ENCODE peak calls at places on chromosomes 16 and 17, in ten cellular contexts. A is adrenal gland, F is cardiac muscle cell, T is hepatocyte, N is tibial artery, B is body of pancreas, I is mesendoderm, J is pancreas, S is BJ, R is aorta. M is an unnamed sample. For H3K36me3, the result is how much of the 10 kb centered on the place peaks cover.

GRCh38 chr16:11205754-11206459 is 50.1 kb downstream of the SOCS1 start:
- DNase-seq in F (no peak), A (peak), T (no peak), B (no peak), I (peak), J (no peak), N (no peak), R (no peak), S (no peak), M (peak)

GRCh38 chr17:49086649-49087048 is 45.9 kb upstream of the B4GALNT2 start:
- DNase-seq in R (no peak), J (no peak), T (no peak), B (no peak), A (no peak), S (no peak), N (no peak), I (peak), F (no peak), M (no peak)

GRCh38 chr17:36937001-36937960 is at the start of gene LHX1:
- DNase-seq in I (no peak), F (peak), B (no peak), J (no peak), T (no peak), S (no peak), R (no peak), A (no peak), N (no peak), M (no peak)

GRCh38 chr16:592518-593306 is 2.8 kb downstream of the RAB40C start:
- DNase-seq in B (peak), J (peak), S (no peak), T (no peak), N (no peak), R (peak), F (no peak), A (peak), I (no peak), M (peak)

GRCh38 chr16:66258916-66259845 is 107.3 kb upstream of the CDH5 start:
- DNase-seq in R (no peak), N (no peak), T (no peak), F (no peak), S (no peak), A (peak), I (no peak), B (no peak), J (no peak), M (no peak)

GRCh38 chr17:72479113-72479512 is 358.3 kb downstream of the SOX9 start:
- DNase-seq in F (no peak), S (no peak), R (no peak), A (no peak), N (no peak), B (peak), J (no peak), T (peak), I (no peak), M (peak)

GRCh38 chr17:35082073-35082657 is 18.7 kb upstream of the RFFL start:
- DNase-seq in A (peak), S (peak), B (no peak), J (no peak), N (no peak), I (no peak), R (no peak), F (no peak), T (no peak), M (no peak)

GRCh38 chr17:79844869-79845600 is 5.8 kb upstream of the CBX4 start:
- DNase-seq in J (peak), T (peak), N (no peak), R (peak), S (no peak), F (peak), A (peak), B (peak), I (no peak), M (peak)

GRCh38 chr17:41710472-41711090 is 1.6 kb upstream of the GAST start:
- DNase-seq in B (no peak), T (no peak), I (no peak), A (no peak), J (no peak), R (no peak), F (no peak), N (no peak), S (no peak), M (no peak)

GRCh38 chr17:3920940-3921852 is 4.9 kb upstream of the P2RX1 start:
- DNase-seq in A (no peak), I (no peak), J (no peak), R (peak), F (no peak), B (no peak), N (peak), T (no peak), S (no peak), M (no peak)

GRCh38 chr16:84292032-84292431 is 2.6 kb upstream of the WFDC1 start:
- DNase-seq in J (no peak), B (no peak), T (no peak), I (no peak), F (no peak), N (no peak), A (no peak), S (no peak), R (no peak), M (no peak)

GRCh38 chr17:17205368-17206148 is 575 bp downstream of the PLD6 start:
- DNase-seq in B (peak), S (no peak), N (peak), T (no peak), R (peak), J (peak), I (no peak), F (no peak), A (peak), M (peak)

GRCh38 chr17:45784583-45785372 is 658 bp downstream of the CRHR1 start:
- DNase-seq in T (peak), R (no peak), A (no peak), S (no peak), I (peak), N (no peak), J (peak), F (peak), B (peak), M (peak)

GRCh38 chr17:52170963-52171572 is 12.6 kb upstream of the CA10 start:
- DNase-seq in B (peak), N (no peak), I (peak), R (no peak), A (peak), J (no peak), T (peak), S (no peak), F (peak), M (no peak)

GRCh38 chr16:83187404-83187803 is 560.6 kb downstream of the CDH13 start:
- DNase-seq in F (no peak), T (peak), R (no peak), B (no peak), J (no peak), S (peak), A (no peak), I (no peak), N (no peak), M (no peak)

GRCh38 chr16:28107232-28107631 is 43.7 kb upstream of the GSG1L start:
- DNase-seq in F (no peak), A (no peak), N (no peak), R (no peak), I (no peak), S (no peak), J (no peak), T (no peak), B (no peak), M (no peak)

GRCh38 chr17:2724783-2725164 is 13.2 kb upstream of the CLUH start:
- DNase-seq in R (no peak), F (peak), A (no peak), S (no peak), T (peak), B (no peak), I (peak), N (no peak), J (no peak), M (peak)

GRCh38 chr17:57406131-57406980 is 150.0 kb downstream of the MSI2 start:
- DNase-seq in J (no peak), N (no peak), A (no peak), T (no peak), B (no peak), I (no peak), F (peak), S (peak), R (no peak), M (no peak)

GRCh38 chr16:16075463-16076399 is 126.3 kb downstream of the ABCC1 start:
- DNase-seq in F (no peak), R (peak), B (no peak), N (peak), T (no peak), I (no peak), J (peak), S (peak), A (peak), M (no peak)

GRCh38 chr17:2690165-2691068 is 21.1 kb downstream of the CLUH start:
- DNase-seq in J (no peak), I (no peak), T (peak), B (no peak), S (no peak), N (no peak), F (no peak), R (peak), A (peak), M (no peak)

GRCh38 chr17:81537856-81538555 is 9.8 kb downstream of the FSCN2 start:
- DNase-seq in T (no peak), N (no peak), I (no peak), J (peak), R (no peak), A (no peak), B (peak), S (no peak), F (peak), M (no peak)

GRCh38 chr16:67563708-67564468 is 1.6 kb downstream of the CTCF start:
- DNase-seq in A (peak), B (peak), F (peak), N (peak), T (peak), I (peak), R (no peak), J (peak), S (no peak), M (peak)

GRCh38 chr17:41417576-41418015 is 6.8 kb downstream of the KRT37 start:
- DNase-seq in B (no peak), A (no peak), R (no peak), N (no peak), F (peak), T (peak), J (no peak), I (peak), S (no peak), M (peak)

GRCh38 chr16:57409870-57410585 is 5.5 kb downstream of the CCL17 start:
- DNase-seq in T (no peak), B (no peak), F (no peak), R (no peak), I (peak), N (peak), S (no peak), A (no peak), J (no peak), M (no peak)

GRCh38 chr17:42997390-42997983 is 732 bp upstream of the RPL27 start:
- DNase-seq in S (no peak), A (no peak), J (no peak), I (no peak), T (no peak), F (no peak), R (peak), N (no peak), B (no peak), M (no peak)

GRCh38 chr17:21376835-21377690 is 906 bp downstream of the KCNJ12 start:
- DNase-seq in S (no peak), N (no peak), T (peak), I (peak), F (peak), A (no peak), J (no peak), R (no peak), B (no peak), M (no peak)

GRCh38 chr16:69057400-69058378 is 47.8 kb upstream of the HAS3 start:
- DNase-seq in N (no peak), B (peak), F (no peak), S (peak), A (peak), T (no peak), J (peak), I (no peak), R (no peak), M (no peak)

GRCh38 chr17:79427621-79428539 is 183.0 kb downstream of the RBFOX3 start:
- DNase-seq in J (no peak), N (no peak), I (no peak), T (no peak), A (no peak), B (no peak), S (no peak), F (no peak), R (no peak), M (no peak)

GRCh38 chr16:53872248-53873221 is 168.6 kb downstream of the FTO start:
- DNase-seq in F (no peak), J (no peak), A (no peak), R (no peak), B (no peak), T (no peak), S (peak), I (no peak), N (no peak), M (no peak)

GRCh38 chr17:48505788-48506187 is 25.0 kb downstream of the HOXB1 start:
- DNase-seq in F (peak), I (peak), B (no peak), A (peak), N (no peak), S (peak), T (peak), R (peak), J (no peak), M (no peak)

GRCh38 chr16:19625039-19625438 is 69.5 kb downstream of the VPS35L start:
- DNase-seq in R (no peak), A (no peak), S (no peak), J (no peak), T (no peak), F (no peak), B (no peak), N (no peak), I (no peak), M (no peak)

GRCh38 chr17:413706-414440 is 61.3 kb upstream of the RPH3AL start:
- DNase-seq in T (no peak), B (no peak), J (no peak), R (no peak), A (no peak), N (no peak), F (no peak), I (no peak), S (no peak), M (no peak)

GRCh38 chr16:89864421-89864820 is 9.0 kb upstream of the TCF25 start:
- DNase-seq in R (no peak), I (no peak), J (no peak), A (no peak), F (no peak), B (no peak), S (no peak), T (no peak), N (no peak), M (no peak)

GRCh38 chr17:76382305-76382802 is 2.1 kb upstream of the SPHK1 start:
- DNase-seq in I (peak), F (peak), S (no peak), R (peak), J (peak), T (peak), N (no peak), B (peak), A (no peak), M (no peak)

GRCh38 chr17:34306466-34306865 is 12.8 kb upstream of the CCL8 start:
- DNase-seq in R (no peak), I (peak), J (peak), B (no peak), S (no peak), T (peak), F (peak), N (no peak), A (peak), M (no peak)

GRCh38 chr16:66605177-66605999 is 884 bp downstream of the CMTM3 start:
- DNase-seq in S (no peak), B (peak), T (peak), N (peak), I (peak), J (peak), F (peak), R (peak), A (no peak), M (peak)

GRCh38 chr16:72109300-72109699 is 15.7 kb downstream of the DHX38 start:
- DNase-seq in J (no peak), N (no peak), F (no peak), B (no peak), T (no peak), I (no peak), A (no peak), R (no peak), S (no peak), M (no peak)

GRCh38 chr16:72107371-72107770 is 13.7 kb downstream of the DHX38 start:
- DNase-seq in B (no peak), A (no peak), N (no peak), S (no peak), I (no peak), F (no peak), R (peak), T (no peak), J (no peak), M (no peak)

GRCh38 chr16:72104905-72105304 is 11.3 kb downstream of the DHX38 start:
- DNase-seq in T (no peak), B (no peak), R (no peak), J (no peak), F (no peak), I (no peak), S (no peak), A (no peak), N (no peak), M (no peak)

GRCh38 chr16:72108353-72109102 is 14.9 kb downstream of the DHX38 start:
- DNase-seq in F (no peak), J (no peak), I (no peak), R (no peak), T (no peak), A (no peak), N (no peak), S (no peak), B (no peak), M (no peak)

GRCh38 chr16:72105978-72106377 is 12.3 kb downstream of the DHX38 start:
- DNase-seq in T (no peak), I (no peak), F (no peak), J (no peak), S (no peak), N (no peak), B (no peak), A (no peak), R (no peak), M (no peak)
- H3K36me3 ChIP-seq in T (under half), I (under half), F (half or more), J (under half), S (half or more), N (half or more), B (half or more), A (half or more), R (under half), M (half or more)

GRCh38 chr16:47499700-47500264 is 38.7 kb downstream of the PHKB start:
- DNase-seq in S (no peak), I (no peak), R (no peak), A (no peak), N (no peak), T (peak), J (no peak), F (no peak), B (no peak), M (no peak)
- H3K36me3 ChIP-seq in S (under half), I (under half), R (under half), A (under half), N (half or more), T (under half), J (under half), F (half or more), B (under half), M (under half)

DNA sequence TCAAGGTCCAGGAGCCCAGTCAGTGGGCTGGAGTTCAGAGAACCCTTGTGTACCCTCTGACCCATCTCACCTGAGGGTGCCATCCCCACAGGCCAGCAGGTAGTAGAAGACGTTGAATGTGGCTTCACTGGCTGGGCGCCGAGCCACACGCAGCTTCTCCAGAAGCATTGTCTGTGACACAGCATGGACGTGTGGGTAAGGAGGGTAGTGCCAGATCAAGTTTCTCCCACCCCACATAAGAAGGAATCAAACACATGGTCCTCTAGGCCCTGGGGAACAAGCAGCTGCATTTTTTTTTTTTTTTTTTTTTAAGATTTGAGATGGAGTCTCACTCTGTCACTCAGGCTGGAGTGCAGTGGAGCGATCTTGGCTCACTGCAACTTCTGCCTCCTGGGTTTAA is 60.9 kb downstream of the MYO18A start:
- DNase-seq in R (no peak), I (no peak), J (no peak), S (no peak), A (no peak), B (no peak), N (no peak), F (no peak), T (no peak), M (no peak)
- H3K36me3 ChIP-seq in R (under half), I (under half), J (under half), S (under half), A (half or more), B (under half), N (half or more), F (under half), T (under half), M (under half)

DNA sequence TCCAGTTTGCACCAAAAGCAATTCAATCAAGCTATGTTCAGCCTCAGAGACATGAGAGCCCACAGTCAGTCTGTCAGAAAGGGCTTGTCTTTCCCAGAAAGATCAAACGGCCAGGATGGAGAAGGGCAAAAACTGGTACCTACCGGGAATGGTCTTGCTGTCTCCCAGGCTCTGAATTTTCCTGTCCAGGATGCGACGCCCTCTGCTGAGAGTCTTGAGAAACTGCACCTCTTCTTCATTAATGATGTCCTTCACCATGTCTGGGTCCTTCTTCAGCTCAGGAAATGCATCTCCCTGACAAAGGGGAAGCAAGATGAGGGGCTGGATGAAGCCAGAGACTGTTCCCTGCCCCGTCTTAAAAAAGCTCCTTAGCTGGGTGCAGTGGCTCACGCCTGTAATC is 15.8 kb upstream of the EXOSC6 start:
- DNase-seq in S (no peak), A (peak), T (peak), J (no peak), B (no peak), I (peak), F (peak), N (peak), R (peak), M (peak)
- H3K36me3 ChIP-seq in S (half or more), A (half or more), T (under half), J (under half), B (half or more), I (under half), F (half or more), N (half or more), R (under half), M (under half)

M was measured in mucosa of descending colon.